ENCODE peak calls at places on chromosomes 5 and 9, in four cellular contexts. Q is AG09319; L is activated naive CD8-positive, alpha-beta T cell treated with anti-CD3 and anti-CD28 coated beads, Interleukin-2, amount 50 U/mL, for 24 hours; U is NCI-H1092 treated with DMSO at 0.1 percent for 48 hours. S is an unnamed sample.

GRCh38 chr5:14695152-14695551 is 30.6 kb downstream of the OTULIN start:
- DNase-seq in Q (no peak), L (no peak), U (no peak), S (no peak)

GRCh38 chr5:44454002-44454401 is 64.8 kb upstream of the FGF10 start:
- DNase-seq in Q (no peak), U (no peak), L (no peak), S (no peak)

GRCh38 chr9:122346478-122347347 is 24.1 kb upstream of the PTGS1 start:
- DNase-seq in U (peak), Q (no peak), L (peak), S (no peak)

GRCh38 chr5:81268797-81269196 is 32.6 kb upstream of the ZCCHC9 start:
- DNase-seq in U (no peak), L (no peak), Q (peak), S (no peak)

GRCh38 chr5:91135475-91136248 is 247.5 kb downstream of the ARRDC3 start:
- DNase-seq in Q (no peak), L (no peak), U (no peak), S (no peak)

GRCh38 chr9:88534456-88535225 is at the start of gene NXNL2:
- DNase-seq in U (no peak), Q (peak), L (peak), S (no peak)

GRCh38 chr9:124507880-124508432 is 757 bp upstream of the NR5A1 start:
- DNase-seq in L (no peak), Q (no peak), U (no peak), S (no peak)

GRCh38 chr5:154110781-154111180 is 72.0 kb downstream of the MFAP3 start:
- DNase-seq in Q (no peak), L (no peak), U (no peak), S (no peak)

GRCh38 chr9:16602494-16602893 is 268.0 kb downstream of the BNC2 start:
- DNase-seq in L (no peak), Q (no peak), U (no peak), S (no peak)

GRCh38 chr9:71858812-71859211 is 52.2 kb downstream of the ABHD17B start:
- DNase-seq in L (no peak), U (no peak), Q (no peak), S (no peak)

GRCh38 chr5:150641006-150641570 is 628 bp downstream of the SYNPO start:
- DNase-seq in L (no peak), Q (no peak), U (no peak), S (no peak)

GRCh38 chr5:148805323-148806290 is 20.8 kb upstream of the ADRB2 start:
- DNase-seq in L (peak), U (no peak), Q (no peak), S (peak)

GRCh38 chr5:141192110-141192725 is at the start of gene PCDHB10:
- DNase-seq in L (peak), U (no peak), Q (no peak), S (peak)

GRCh38 chr9:136544549-136545064 is 1.2 kb downstream of the NOTCH1 start:
- DNase-seq in Q (no peak), L (peak), U (no peak), S (no peak)

GRCh38 chr5:168653611-168654010 is 74.4 kb upstream of the PANK3 start:
- DNase-seq in Q (no peak), U (no peak), L (no peak), S (no peak)

GRCh38 chr5:54610197-54610898 is 92.8 kb downstream of the SNX18 start:
- DNase-seq in Q (no peak), L (peak), U (no peak), S (no peak)